ENCODE peak calls at places on chromosomes 16 and 17, in ten cellular contexts. V is astrocyte of the cerebellum, H is ACHN, U is HuH-7.5, J is psoas muscle, T is GM12865, K is COR-L47, B is activated T-cell treated with anti-CD3 and anti-CD28 coated beads for 48 hours, F is AG04450, G is T-helper 9 cell. R is an unnamed sample.

GRCh38 chr17:76523084-76524037 is 14.1 kb downstream of the CYGB start:
- DNase-seq in T (peak), U (peak), K (peak), V (no peak), J (peak), G (peak), H (peak), F (no peak), B (peak), R (peak)

GRCh38 chr16:15516609-15517008 is 82.2 kb downstream of the BMERB1 start:
- DNase-seq in B (no peak), K (no peak), H (no peak), J (no peak), V (no peak), F (no peak), T (no peak), U (no peak), G (no peak), R (no peak)

GRCh38 chr17:39410279-39410678 is 8.9 kb upstream of the FBXL20 start:
- DNase-seq in U (no peak), B (no peak), K (no peak), F (no peak), T (no peak), V (no peak), H (no peak), J (no peak), G (no peak), R (no peak)

GRCh38 chr17:42016411-42016831 is 818 bp downstream of the DNAJC7 start:
- DNase-seq in V (no peak), U (no peak), J (no peak), B (no peak), T (peak), K (no peak), F (no peak), G (no peak), H (peak), R (peak)

GRCh38 chr17:80655588-80655987 is 111.0 kb downstream of the RPTOR start:
- DNase-seq in K (no peak), V (no peak), T (no peak), G (no peak), H (no peak), F (no peak), B (no peak), J (peak), U (no peak), R (no peak)

GRCh38 chr16:17056666-17057065 is 414.1 kb downstream of the XYLT1 start:
- DNase-seq in J (no peak), U (no peak), B (no peak), T (no peak), K (no peak), F (no peak), G (no peak), V (no peak), H (no peak), R (no peak)

GRCh38 chr16:75000481-75001081 is 1.8 kb downstream of the ZNRF1 start:
- DNase-seq in G (no peak), H (no peak), T (no peak), U (no peak), B (no peak), K (no peak), J (no peak), F (no peak), V (no peak), R (no peak)

GRCh38 chr17:18117974-18118632 is 9.5 kb downstream of the MYO15A start:
- DNase-seq in V (no peak), K (no peak), B (no peak), G (no peak), H (no peak), U (no peak), J (no peak), F (no peak), T (no peak), R (no peak)

R was measured in NCI-H2081.